ENCODE peak calls at places on chromosomes 6 and 20, in seven cellular contexts. C is ascending aorta, G is uterus, W is endodermal cell, Y is A549, J is cardiac muscle cell, V is OCI-LY7. N is an unnamed sample.

GRCh38 chr6:39327516-39327915 is 5.0 kb upstream of the KCNK16 start:
- DNase-seq in C (no peak), G (no peak), W (no peak), Y (no peak), J (no peak), V (no peak), N (no peak)

GRCh38 chr20:35091808-35092523 is 641 bp downstream of the TRPC4AP start:
- DNase-seq in C (no peak), G (no peak), W (no peak), Y (no peak), J (peak; percentile 18), V (peak; percentile 12), N (no peak)

GRCh38 chr20:51710503-51710902 is 57.7 kb downstream of the ATP9A start:
- DNase-seq in C (no peak), G (no peak), W (no peak), Y (no peak), J (no peak), V (no peak), N (no peak)

GRCh38 chr6:4848382-4849068 is 72.3 kb downstream of the CDYL start:
- DNase-seq in C (no peak), G (no peak), W (peak; percentile 81), Y (no peak), J (peak; percentile 77), V (peak; percentile 42), N (peak; percentile 8)

GRCh38 chr20:37295001-37295400 is 5.5 kb downstream of the MANBAL start:
- DNase-seq in C (peak; percentile 73), G (peak; percentile 41), W (no peak), Y (peak; percentile 96), J (no peak), V (no peak), N (no peak)

GRCh38 chr6:128731249-128732165 is 151.4 kb upstream of the LAMA2 start:
- DNase-seq in C (no peak), G (no peak), W (peak; percentile 64), Y (peak; percentile 8), J (peak; percentile 78), V (no peak), N (peak; percentile 7)

GRCh38 chr20:40728996-40729395 is 40.0 kb upstream of the MAFB start:
- DNase-seq in C (no peak), G (no peak), W (no peak), Y (no peak), J (no peak), V (no peak), N (no peak)

GRCh38 chr6:73774311-73774766 is 78.3 kb downstream of the CD109 start:
- DNase-seq in C (no peak), G (peak; percentile 53), W (no peak), Y (peak; percentile 9), J (peak; percentile 2), V (no peak), N (peak; percentile 77)

GRCh38 chr20:36202891-36203338 is 33.4 kb upstream of the AAR2 start:
- DNase-seq in C (peak; percentile 79), G (peak; percentile 66), W (peak; percentile 94), Y (peak; percentile 89), J (peak; percentile 66), V (peak; percentile 66), N (no peak)

GRCh38 chr6:21523652-21524051 is 69.9 kb upstream of the SOX4 start:
- DNase-seq in C (no peak), G (no peak), W (no peak), Y (no peak), J (no peak), V (no peak), N (no peak)

GRCh38 chr6:132011582-132011981 is 60.4 kb upstream of the CCN2 start:
- DNase-seq in C (no peak), G (no peak), W (no peak), Y (no peak), J (no peak), V (no peak), N (no peak)

GRCh38 chr20:3162080-3162611 is 2.5 kb upstream of the FASTKD5 start:
- DNase-seq in C (no peak), G (no peak), W (peak; percentile 49), Y (no peak), J (no peak), V (no peak), N (no peak)

GRCh38 chr6:143842468-143842901 is 653 bp upstream of the LTV1 start:
- DNase-seq in C (no peak), G (no peak), W (no peak), Y (peak; percentile 8), J (no peak), V (no peak), N (no peak)

GRCh38 chr6:35017461-35018183 is 123.5 kb downstream of the TCP11 start:
- DNase-seq in C (peak; percentile 85), G (peak; percentile 73), W (peak; percentile 42), Y (no peak), J (no peak), V (no peak), N (no peak)

GRCh38 chr20:24683676-24684075 is 214.2 kb downstream of the SYNDIG1 start:
- DNase-seq in C (peak; percentile 41), G (no peak), W (no peak), Y (no peak), J (no peak), V (no peak), N (no peak)

GRCh38 chr6:2630362-2630761 is 120.4 kb downstream of the MYLK4 start:
- DNase-seq in C (peak; percentile 90), G (no peak), W (no peak), Y (peak; percentile 64), J (no peak), V (no peak), N (no peak)

GRCh38 chr6:134619077-134619476 is 301.2 kb upstream of the SGK1 start:
- DNase-seq in C (no peak), G (no peak), W (no peak), Y (no peak), J (no peak), V (peak; percentile 43), N (no peak)

GRCh38 chr6:167995731-167996151 is 1.7 kb upstream of the KIF25 start:
- DNase-seq in C (no peak), G (no peak), W (no peak), Y (no peak), J (no peak), V (no peak), N (no peak)

DNA sequence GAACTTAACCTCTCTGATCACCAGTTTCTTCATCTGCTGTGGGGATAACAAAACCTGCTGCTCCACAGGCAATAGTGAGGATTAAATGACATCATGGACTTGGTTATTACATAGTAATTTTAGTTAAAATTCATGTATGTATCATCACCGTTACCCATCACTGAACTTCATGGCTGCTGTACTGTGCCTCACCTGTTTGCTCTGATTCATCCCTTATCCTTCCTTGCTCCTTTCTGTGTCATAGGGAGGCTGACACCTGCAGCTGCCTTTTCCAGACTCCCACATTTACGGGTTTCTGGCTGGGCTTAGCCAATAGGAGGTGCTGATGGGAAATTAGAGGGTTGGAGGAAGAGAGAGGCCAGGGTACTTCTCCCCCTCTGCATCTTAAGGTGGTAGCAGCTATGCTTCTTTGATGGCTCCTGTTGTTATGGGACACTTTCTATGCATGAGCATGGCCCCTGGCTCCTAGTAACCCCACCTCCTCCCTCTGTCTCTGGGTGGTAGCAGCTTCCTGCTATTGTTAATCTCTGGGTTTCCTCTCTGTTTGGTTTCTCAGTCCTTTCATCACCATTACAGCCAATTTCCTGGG is 332.1 kb downstream of the DHX35 start:
- DNase-seq in C (no peak), G (no peak), W (peak; percentile 76), Y (no peak), J (no peak), V (no peak), N (no peak)
- H3K4me3 ChIP-seq in C (no peak overlapping the region), G (no peak overlapping the region), W (no peak overlapping the region), Y (no peak overlapping the region), J (no peak overlapping the region), V (no peak overlapping the region), N (no peak overlapping the region)

DNA sequence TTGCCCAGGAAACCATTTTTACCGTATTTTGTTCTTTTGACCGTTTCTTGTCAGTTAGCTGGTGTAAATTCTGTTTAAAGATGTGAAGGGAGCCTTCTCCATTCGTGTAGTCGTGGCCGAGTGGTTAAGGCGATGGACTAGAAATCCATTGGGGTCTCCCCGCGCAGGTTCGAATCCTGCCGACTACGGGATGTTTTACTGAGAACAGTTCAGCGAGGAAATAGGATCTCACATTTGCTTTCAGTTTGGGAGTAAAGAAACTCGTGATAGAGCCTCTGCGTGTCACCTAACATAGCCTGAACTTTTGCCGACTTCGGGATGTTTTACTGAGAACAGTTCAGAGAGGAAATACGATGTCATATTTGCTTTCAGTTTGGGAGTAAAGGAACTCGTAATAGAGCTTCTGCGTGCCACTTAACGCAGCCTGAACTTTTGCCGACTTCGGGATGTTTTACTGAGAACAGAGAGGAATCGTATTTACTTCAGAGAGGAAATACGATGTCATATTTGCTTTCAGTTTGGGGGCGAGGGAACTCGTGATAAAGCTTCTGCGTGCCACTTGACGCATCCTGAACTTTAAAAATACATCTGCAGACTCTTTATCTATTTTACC is 5.9 kb upstream of the ZNF184 start:
- DNase-seq in C (peak; percentile 95), G (peak; percentile 94), W (peak; percentile 94), Y (peak; percentile 66), J (peak; percentile 76), V (peak; percentile 83), N (peak; percentile 57)
- TF ChIP-seq CTCF in C (no peak), G (no peak), W (no peak), Y (no peak), J (no peak), V (no peak), N (no peak)

GRCh38 chr6:17984822-17985660 is 2.4 kb downstream of the KIF13A start:
- DNase-seq in C (no peak), G (no peak), W (no peak), Y (no peak), J (peak; percentile 53), V (no peak), N (no peak)
- H3K4me3 ChIP-seq in C (peak overlapping the region; percentile 72), G (peak overlapping the region; percentile 64), W (peak overlapping the region; percentile 95), Y (peak overlapping the region; percentile 87), J (peak overlapping the region; percentile 78), V (no peak overlapping the region), N (peak overlapping the region; percentile 65)

GRCh38 chr6:56730663-56731529 is 88.2 kb upstream of the DST start:
- DNase-seq in C (no peak), G (no peak), W (no peak), Y (no peak), J (no peak), V (no peak), N (no peak)
- TF ChIP-seq CTCF in C (no peak), G (no peak), W (no peak), Y (no peak), J (no peak), V (no peak), N (no peak)

GRCh38 chr6:24780206-24780605 is 5.5 kb downstream of the GMNN start:
- DNase-seq in C (no peak), G (no peak), W (no peak), Y (no peak), J (no peak), V (no peak), N (no peak)

GRCh38 chr6:24778878-24779277 is 4.1 kb downstream of the GMNN start:
- DNase-seq in C (no peak), G (no peak), W (no peak), Y (no peak), J (no peak), V (no peak), N (no peak)

GRCh38 chr6:24777227-24777626 is 2.5 kb downstream of the GMNN start:
- DNase-seq in C (no peak), G (no peak), W (no peak), Y (no peak), J (no peak), V (no peak), N (no peak)

GRCh38 chr6:24779416-24779815 is 4.7 kb downstream of the GMNN start:
- DNase-seq in C (no peak), G (no peak), W (no peak), Y (no peak), J (no peak), V (no peak), N (peak; percentile 100)

GRCh38 chr6:24778121-24778520 is 3.4 kb downstream of the GMNN start:
- DNase-seq in C (no peak), G (no peak), W (no peak), Y (no peak), J (no peak), V (no peak), N (no peak)
- H3K4me3 ChIP-seq in C (no peak overlapping the region), G (no peak overlapping the region), W (peak overlapping the region; percentile 92), Y (no peak overlapping the region), J (no peak overlapping the region), V (peak overlapping the region; percentile 95), N (no peak overlapping the region)

N was measured in LNCaP clone FGC.